ENCODE peak calls at places on chromosomes 3 and 15, in seven cellular contexts. I is caudate nucleus; E is stimulated activated CD4-positive, alpha-beta T cell treated with anti-CD3 and anti-CD28 coated beads, Interleukin-4, amount 100 ng/mL, for 24 hours; V is mucosa of descending colon; B is aorta; F is endothelial cell; W is T follicular helper cell. P is an unnamed sample.

GRCh38 chr3:179949869-179950268 is 86.9 kb downstream of the PEX5L start:
- DNase-seq in E (no peak), B (no peak), W (no peak), I (no peak), V (no peak), F (no peak), P (no peak)

GRCh38 chr3:19931180-19931692 is 2.8 kb downstream of the EFHB start:
- DNase-seq in B (no peak), I (no peak), V (no peak), F (no peak), E (peak), W (no peak), P (no peak)

GRCh38 chr15:84398763-84399701 is 163.5 kb downstream of the GOLGA6L4 start:
- DNase-seq in E (no peak), V (no peak), W (no peak), B (no peak), F (no peak), I (no peak), P (peak)

GRCh38 chr3:5430701-5431100 is 243.2 kb downstream of the EDEM1 start:
- DNase-seq in W (no peak), B (no peak), F (no peak), I (no peak), E (no peak), V (no peak), P (no peak)

GRCh38 chr3:158127250-158128219 is 17.6 kb downstream of the RSRC1 start:
- DNase-seq in W (no peak), V (no peak), F (no peak), E (no peak), I (no peak), B (no peak), P (no peak)

GRCh38 chr3:167300210-167300609 is 79.9 kb downstream of the ZBBX start:
- DNase-seq in B (no peak), I (no peak), F (no peak), E (no peak), W (no peak), V (no peak), P (no peak)

GRCh38 chr3:189636048-189636447 is 4.9 kb downstream of the TP63 start:
- DNase-seq in E (no peak), F (no peak), I (no peak), W (no peak), B (no peak), V (no peak), P (no peak)

GRCh38 chr15:75596703-75597345 is 17.7 kb upstream of the PTPN9 start:
- DNase-seq in E (no peak), W (no peak), B (no peak), F (no peak), V (no peak), I (no peak), P (no peak)

GRCh38 chr3:127894461-127894860 is 20.6 kb upstream of the KBTBD12 start:
- DNase-seq in V (no peak), I (no peak), E (no peak), W (no peak), B (no peak), F (no peak), P (no peak)

GRCh38 chr3:27114684-27115083 is 254.5 kb downstream of the NEK10 start:
- DNase-seq in B (no peak), W (no peak), E (no peak), I (no peak), V (no peak), F (no peak), P (no peak)

GRCh38 chr3:9552252-9552999 is 1.2 kb downstream of the LHFPL4 start:
- DNase-seq in F (peak), W (peak), B (peak), E (peak), I (no peak), V (peak), P (peak)

GRCh38 chr3:132654190-132654589 is 5.4 kb downstream of the ACAD11 start:
- DNase-seq in E (no peak), F (no peak), B (no peak), V (no peak), I (no peak), W (no peak), P (no peak)

GRCh38 chr15:69855601-69856000 is 242.1 kb downstream of the TLE3 start:
- DNase-seq in F (no peak), I (no peak), W (no peak), B (no peak), E (no peak), V (no peak), P (no peak)

GRCh38 chr3:146454796-146455195 is 14.6 kb downstream of the PLSCR2 start:
- DNase-seq in E (no peak), I (no peak), F (no peak), B (no peak), W (no peak), V (no peak), P (no peak)

GRCh38 chr3:64740232-64740631 is 52.4 kb upstream of the ADAMTS9 start:
- DNase-seq in E (no peak), I (no peak), V (no peak), F (no peak), B (no peak), W (no peak), P (no peak)

GRCh38 chr3:104388624-104389023 is 978.1 kb upstream of the ALCAM start:
- DNase-seq in I (no peak), V (no peak), F (no peak), E (no peak), B (no peak), W (no peak), P (no peak)

GRCh38 chr15:50786468-50786867 is 21.0 kb upstream of the SPPL2A start:
- DNase-seq in F (no peak), W (no peak), E (no peak), I (no peak), V (no peak), B (no peak), P (no peak)

GRCh38 chr15:82045179-82045891 is 483 bp downstream of the MEX3B start:
- DNase-seq in B (peak), W (peak), E (peak), I (no peak), F (peak), V (no peak), P (peak)

GRCh38 chr15:37880009-37880834 is 54.2 kb upstream of the TMCO5A start:
- DNase-seq in B (no peak), W (no peak), I (no peak), V (no peak), F (peak), E (no peak), P (no peak)

GRCh38 chr15:85754993-85755392 is 39.7 kb downstream of the KLHL25 start:
- DNase-seq in B (no peak), W (no peak), V (no peak), I (no peak), F (no peak), E (no peak), P (no peak)

GRCh38 chr3:119395923-119396358 is 67.5 kb downstream of the TMEM39A start:
- DNase-seq in B (no peak), E (no peak), W (no peak), F (no peak), V (no peak), I (no peak), P (no peak)

GRCh38 chr15:95590533-95591044 is 739.9 kb upstream of the NR2F2 start:
- DNase-seq in E (no peak), V (no peak), F (no peak), I (no peak), W (no peak), B (no peak), P (no peak)

GRCh38 chr3:25831578-25831977 is 41.7 kb downstream of the OXSM start:
- DNase-seq in E (no peak), V (no peak), W (no peak), F (peak), B (no peak), I (no peak), P (no peak)

GRCh38 chr3:164418426-164418825 is 659.9 kb downstream of the SI start:
- DNase-seq in F (no peak), W (no peak), I (no peak), V (no peak), E (no peak), B (no peak), P (no peak)

GRCh38 chr3:47907784-47908183 is 104.8 kb downstream of the DHX30 start:
- DNase-seq in B (no peak), I (no peak), W (no peak), V (no peak), F (no peak), E (no peak), P (no peak)

GRCh38 chr15:62899090-62899493 is 143.5 kb upstream of the TPM1 start:
- DNase-seq in W (no peak), F (no peak), B (no peak), E (no peak), I (no peak), V (peak), P (no peak)

GRCh38 chr15:29935296-29936020 is 113.2 kb upstream of the TJP1 start:
- DNase-seq in B (no peak), F (peak), V (peak), W (no peak), I (no peak), E (no peak), P (no peak)